ENCODE peak calls at places on chromosomes 12 and 14, in seven cellular contexts. A, O, X, M, V, N and U are unnamed samples.

GRCh38 chr12:89059061-89059460 is 293.2 kb downstream of the DUSP6 start:
- DNase-seq in M (no peak), O (no peak), X (no peak), A (no peak), V (no peak), N (no peak), U (no peak)

GRCh38 chr14:51082394-51082793 is 12.5 kb downstream of the TRIM9 start:
- DNase-seq in O (no peak), M (no peak), V (no peak), N (no peak), A (no peak), X (no peak), U (no peak)

GRCh38 chr14:104706733-104707628 is 17.0 kb upstream of the ADSS1 start:
- DNase-seq in X (no peak), O (no peak), M (no peak), N (peak; percentile 24), A (no peak), V (no peak), U (no peak)

GRCh38 chr14:64926398-64926995 is 12.2 kb downstream of the CHURC1 start:
- DNase-seq in X (no peak), A (no peak), V (no peak), N (no peak), O (no peak), M (no peak), U (no peak)

GRCh38 chr14:23054000-23054811 is 3.1 kb downstream of the CDH24 start:
- DNase-seq in X (no peak), A (no peak), V (no peak), N (no peak), O (peak; percentile 70), M (no peak), U (no peak)

GRCh38 chr14:70265422-70265821 is 76.7 kb upstream of the SLC8A3 start:
- DNase-seq in V (no peak), X (no peak), A (no peak), N (no peak), O (no peak), M (no peak), U (no peak)

GRCh38 chr12:96585977-96586376 is 96.6 kb downstream of the CFAP54 start:
- DNase-seq in N (no peak), O (no peak), A (no peak), V (no peak), X (no peak), M (no peak), U (no peak)

GRCh38 chr12:52667509-52667908 is 12.7 kb downstream of the KRT1 start:
- DNase-seq in X (no peak), V (no peak), A (no peak), O (peak; percentile 27), N (no peak), M (no peak), U (no peak)

GRCh38 chr14:54902143-54902520 is 494 bp downstream of the GCH1 start:
- DNase-seq in N (peak; percentile 28), X (peak; percentile 68), M (peak; percentile 77), V (peak; percentile 76), O (peak; percentile 37), A (no peak), U (peak; percentile 77)

GRCh38 chr12:96472384-96472783 is 17.0 kb upstream of the CFAP54 start:
- DNase-seq in A (no peak), O (no peak), M (no peak), N (peak; percentile 51), V (no peak), X (no peak), U (no peak)

GRCh38 chr14:103103461-103104388 is 9.2 kb downstream of the EXOC3L4 start:
- DNase-seq in X (peak; percentile 68), O (peak; percentile 98), M (no peak), V (no peak), N (no peak), A (no peak), U (no peak)

GRCh38 chr12:56631790-56632700 is 1.9 kb upstream of the BAZ2A start:
- DNase-seq in O (peak; percentile 42), V (peak; percentile 37), N (peak; percentile 50), X (peak; percentile 33), A (no peak), M (peak; percentile 58), U (no peak)

GRCh38 chr12:30795660-30796507 is 41.1 kb upstream of the CAPRIN2 start:
- DNase-seq in O (peak; percentile 47), X (peak; percentile 92), A (peak; percentile 53), M (peak; percentile 43), V (no peak), N (peak; percentile 92), U (no peak)

GRCh38 chr12:13976880-13977279 is 4.5 kb downstream of the GRIN2B start:
- DNase-seq in O (no peak), M (no peak), X (no peak), A (no peak), V (no peak), N (no peak), U (no peak)

GRCh38 chr12:1642513-1642912 is 13.5 kb downstream of the WNT5B start:
- DNase-seq in X (no peak), N (no peak), O (no peak), M (no peak), A (no peak), V (no peak), U (no peak)

GRCh38 chr14:51692646-51693045 is 40.9 kb downstream of the FRMD6 start:
- DNase-seq in O (no peak), V (no peak), M (no peak), X (no peak), A (no peak), N (no peak), U (no peak)

GRCh38 chr12:92552412-92553108 is 150.2 kb upstream of the PLEKHG7 start:
- DNase-seq in X (no peak), N (no peak), V (no peak), A (no peak), M (no peak), O (no peak), U (no peak)

GRCh38 chr12:102728506-102729242 is 188.4 kb downstream of the PAH start:
- DNase-seq in A (no peak), V (no peak), X (no peak), M (no peak), N (no peak), O (no peak), U (no peak)

GRCh38 chr12:6465467-6466183 is 4.9 kb downstream of the VAMP1 start:
- DNase-seq in M (no peak), V (no peak), O (peak; percentile 78), X (peak; percentile 56), A (peak; percentile 52), N (peak; percentile 55), U (no peak)